ENCODE peak calls at places on chromosome 11, in ten cellular contexts. H is stimulated activated CD8-positive, alpha-beta memory T cell treated with anti-CD3 and anti-CD28 coated beads, Interleukin-4, amount 100 ng/mL, for 1 hour; E is left colon; Y is AML-193; L is pancreas; P is NCI-H748 treated with DMSO at 0.1 percent for 48 hours; B is AG08395; C is NCI-H2081; Q is stimulated activated effector memory CD8-positive, alpha-beta T cell treated with anti-CD3 and anti-CD28 coated beads, Interleukin-12 subunit alpha, Interleukin-12 subunit beta, amount 100 ng/mL, for 72 hours; A is activated CD4-positive, alpha-beta T cell treated with anti-CD3 and anti-CD28 coated beads, Interleukin-2, amount 50 U/mL, for 48 hours. K is an unnamed sample.

GRCh38 chr11:115166826-115167225 is 337.4 kb downstream of the CADM1 start:
- DNase-seq in Q (no peak), E (no peak), P (no peak), L (no peak), Y (no peak), H (no peak), B (no peak), C (no peak), A (no peak), K (no peak)

GRCh38 chr11:66727282-66727882 is 1.6 kb downstream of the SPTBN2 start:
- DNase-seq in B (peak), L (no peak), H (no peak), Q (no peak), Y (no peak), E (peak), A (peak), P (no peak), C (peak), K (no peak)

GRCh38 chr11:72208281-72208680 is 8.3 kb upstream of the FOLR2 start:
- DNase-seq in Y (no peak), E (no peak), B (no peak), L (no peak), Q (no peak), P (no peak), A (no peak), C (no peak), H (no peak), K (no peak)

GRCh38 chr11:6321961-6322362 is 1.7 kb upstream of the CAVIN3 start:
- DNase-seq in C (peak), L (no peak), E (no peak), A (no peak), H (no peak), Y (no peak), P (peak), B (peak), Q (no peak), K (no peak)

GRCh38 chr11:69051381-69052342 is 2.9 kb downstream of the TPCN2 start:
- DNase-seq in A (no peak), H (no peak), Q (no peak), L (no peak), Y (no peak), C (no peak), P (no peak), E (no peak), B (no peak), K (no peak)

GRCh38 chr11:130452941-130453340 is 4.5 kb downstream of the ADAMTS15 start:
- DNase-seq in P (no peak), L (no peak), H (no peak), B (no peak), Q (no peak), E (peak), A (no peak), C (no peak), Y (no peak), K (no peak)

GRCh38 chr11:107251298-107251697 is 206.3 kb downstream of the CWF19L2 start:
- DNase-seq in L (no peak), H (no peak), Q (no peak), E (no peak), Y (no peak), A (no peak), C (no peak), B (no peak), P (no peak), K (no peak)

GRCh38 chr11:42806191-42806590 is 505.6 kb upstream of the API5 start:
- DNase-seq in A (no peak), Q (no peak), P (no peak), Y (no peak), L (no peak), H (no peak), E (no peak), B (no peak), C (no peak), K (no peak)

GRCh38 chr11:17431139-17431538 is 42.7 kb upstream of the KCNJ11 start:
- DNase-seq in P (no peak), C (no peak), Y (no peak), L (no peak), E (no peak), B (no peak), H (no peak), Q (no peak), A (no peak), K (no peak)

GRCh38 chr11:14641801-14642200 is 1.8 kb upstream of the PDE3B start:
- DNase-seq in E (no peak), L (no peak), B (no peak), H (no peak), Q (no peak), A (no peak), Y (no peak), P (no peak), C (no peak), K (no peak)

GRCh38 chr11:15826826-15827225 is 529.5 kb downstream of the SOX6 start:
- DNase-seq in B (peak), C (peak), P (peak), E (peak), A (peak), Q (peak), Y (no peak), H (no peak), L (no peak), K (peak)

GRCh38 chr11:47960015-47960414 is 20.3 kb upstream of the PTPRJ start:
- DNase-seq in H (no peak), Q (no peak), P (no peak), B (no peak), A (no peak), Y (no peak), E (no peak), L (no peak), C (no peak), K (no peak)

GRCh38 chr11:104623518-104623917 is 274.7 kb downstream of the CASP12 start:
- DNase-seq in H (no peak), A (no peak), C (no peak), B (peak), Y (no peak), L (no peak), P (no peak), Q (no peak), E (no peak), K (no peak)

GRCh38 chr11:82978422-82979099 is 77.0 kb downstream of the DDIAS start:
- DNase-seq in B (peak), Y (no peak), C (no peak), H (no peak), E (no peak), Q (peak), P (no peak), L (no peak), A (no peak), K (peak)

GRCh38 chr11:116993599-116993998 is 104.6 kb downstream of the SIK3 start:
- DNase-seq in Y (no peak), E (no peak), C (peak), Q (no peak), L (no peak), A (no peak), P (no peak), H (no peak), B (peak), K (no peak)

GRCh38 chr11:118634435-118635236 is 27.2 kb downstream of the PHLDB1 start:
- DNase-seq in A (no peak), Y (no peak), E (peak), C (peak), P (peak), L (peak), Q (no peak), H (no peak), B (peak), K (no peak)

GRCh38 chr11:68759991-68760390 is 8.7 kb upstream of the TESMIN start:
- DNase-seq in A (no peak), C (no peak), B (no peak), L (no peak), Y (no peak), Q (no peak), E (no peak), H (no peak), P (no peak), K (no peak)

GRCh38 chr11:34379081-34379480 is 21.3 kb upstream of the ABTB2 start:
- DNase-seq in L (no peak), P (no peak), Y (peak), Q (no peak), E (no peak), A (no peak), H (no peak), C (no peak), B (no peak), K (no peak)

GRCh38 chr11:69791266-69791665 is 16.1 kb upstream of the FGF4 start:
- DNase-seq in E (no peak), Q (no peak), C (no peak), A (no peak), L (no peak), B (peak), H (no peak), Y (no peak), P (no peak), K (no peak)

GRCh38 chr11:61691378-61692156 is 11.4 kb downstream of the DAGLA start:
- DNase-seq in Y (no peak), B (no peak), C (peak), H (no peak), P (peak), E (no peak), L (no peak), A (no peak), Q (no peak), K (no peak)

GRCh38 chr11:61963016-61963281 is 4.5 kb downstream of the FTH1 start:
- DNase-seq in A (no peak), C (no peak), Y (no peak), P (no peak), L (no peak), B (peak), Q (no peak), E (no peak), H (no peak), K (no peak)

GRCh38 chr11:113673566-113674396 is 32.3 kb downstream of the TMPRSS5 start:
- DNase-seq in C (no peak), A (no peak), H (no peak), L (no peak), B (no peak), E (no peak), Y (no peak), P (no peak), Q (no peak), K (no peak)

GRCh38 chr11:74949748-74950127 is 672 bp downstream of the SPCS2 start:
- DNase-seq in E (no peak), C (no peak), Y (no peak), A (no peak), Q (no peak), L (no peak), B (peak), H (no peak), P (no peak), K (no peak)

GRCh38 chr11:79025622-79026021 is 415.2 kb downstream of the TENM4 start:
- DNase-seq in C (no peak), Y (no peak), H (no peak), E (no peak), A (no peak), B (no peak), P (no peak), Q (no peak), L (no peak), K (no peak)

GRCh38 chr11:127071606-127072005 is 71.0 kb upstream of the KIRREL3 start:
- DNase-seq in A (no peak), P (peak), C (peak), Y (no peak), E (no peak), B (no peak), H (no peak), Q (no peak), L (no peak), K (no peak)

GRCh38 chr11:116240661-116241060 is 532.1 kb downstream of the BUD13 start:
- DNase-seq in H (no peak), A (no peak), Q (no peak), P (no peak), E (no peak), C (no peak), Y (no peak), B (no peak), L (no peak), K (no peak)